ENCODE peak calls at places on chromosome 3, in seven cellular contexts. F, P, X, B, U, Q and L are unnamed samples.

GRCh38 chr3:134754768-134755559 is 40.1 kb upstream of the EPHB1 start:
- DNase-seq in F (peak; percentile 74), P (peak; percentile 40), X (no peak), B (no peak), U (peak; percentile 5), Q (peak; percentile 8), L (peak; percentile 72)

GRCh38 chr3:30227571-30228301 is 378.7 kb upstream of the TGFBR2 start:
- DNase-seq in F (no peak), P (peak; percentile 77), X (peak; percentile 80), B (no peak), U (peak; percentile 62), Q (no peak), L (no peak)

GRCh38 chr3:151468284-151468917 is 7.5 kb upstream of the IGSF10 start:
- DNase-seq in F (peak; percentile 63), P (peak; percentile 35), X (no peak), B (peak; percentile 40), U (peak; percentile 68), Q (peak; percentile 43), L (no peak)

GRCh38 chr3:75136100-75136897 is 521.8 kb upstream of the CNTN3 start:
- DNase-seq in F (no peak), P (no peak), X (no peak), B (no peak), U (no peak), Q (no peak), L (no peak)

GRCh38 chr3:31772781-31773180 is 208.3 kb downstream of the OSBPL10 start:
- DNase-seq in F (no peak), P (no peak), X (no peak), B (no peak), U (no peak), Q (no peak), L (no peak)

GRCh38 chr3:30578479-30578878 is 27.9 kb upstream of the TGFBR2 start:
- DNase-seq in F (no peak), P (peak; percentile 94), X (peak; percentile 93), B (no peak), U (no peak), Q (no peak), L (peak; percentile 49)

GRCh38 chr3:179852117-179852886 is 184.4 kb downstream of the PEX5L start:
- DNase-seq in F (no peak), P (peak; percentile 46), X (no peak), B (no peak), U (no peak), Q (no peak), L (no peak)

GRCh38 chr3:94429517-94429916 is 366.7 kb downstream of the NSUN3 start:
- DNase-seq in F (no peak), P (peak; percentile 17), X (no peak), B (no peak), U (no peak), Q (no peak), L (no peak)

GRCh38 chr3:71511037-71511436 is 72.5 kb downstream of the FOXP1 start:
- DNase-seq in F (peak; percentile 47), P (peak; percentile 43), X (peak; percentile 46), B (no peak), U (no peak), Q (no peak), L (no peak)

GRCh38 chr3:99859855-99860254 is 42.2 kb downstream of the CMSS1 start:
- DNase-seq in F (no peak), P (peak; percentile 75), X (peak; percentile 97), B (no peak), U (no peak), Q (no peak), L (no peak)